ENCODE peak calls at places on chromosomes 1 and 21, in six cellular contexts. H is HCT116, L is activated T-cell treated with anti-CD3 and anti-CD28 coated beads for 1 hour, B is heart left ventricle, U is adrenal gland, M is H9. P is an unnamed sample.
A peak's percentile ranks its signal among the peaks of the same experiment; 100 is the strongest.

GRCh38 chr1:25531082-25531461 is 12.3 kb upstream of the LDLRAP1 start:
- DNase-seq in B (no peak), M (no peak), L (no peak), U (peak; percentile 61), H (no peak), P (no peak)

GRCh38 chr1:54167422-54168139 is 14.8 kb upstream of the CDCP2 start:
- DNase-seq in L (no peak), B (no peak), M (no peak), U (no peak), H (no peak), P (peak; percentile 63)

GRCh38 chr1:242522304-242522945 is 2.1 kb downstream of the PLD5 start:
- DNase-seq in H (no peak), B (no peak), M (no peak), U (no peak), L (no peak), P (no peak)

GRCh38 chr1:162230096-162230495 is 146.6 kb downstream of the SPATA46 start:
- DNase-seq in M (peak; percentile 85), U (peak; percentile 10), L (no peak), H (peak; percentile 24), B (peak; percentile 29), P (no peak)

GRCh38 chr21:40351006-40351405 is 483.8 kb downstream of the PCP4 start:
- DNase-seq in B (no peak), L (no peak), M (no peak), U (no peak), H (no peak), P (no peak)

GRCh38 chr1:154430903-154431302 is 25.8 kb downstream of the IL6R start:
- DNase-seq in H (no peak), U (no peak), L (no peak), B (no peak), M (peak; percentile 55), P (no peak)

GRCh38 chr1:204819495-204819894 is 51.2 kb upstream of the NFASC start:
- DNase-seq in H (no peak), U (no peak), L (no peak), B (no peak), M (no peak), P (no peak)

GRCh38 chr1:197902454-197903195 is at the start of gene C1orf53:
- DNase-seq in M (peak; percentile 89), B (peak; percentile 80), L (peak; percentile 60), U (peak; percentile 89), H (peak; percentile 63), P (no peak)

GRCh38 chr1:2411801-2412394 is 466 bp downstream of the PEX10 start:
- DNase-seq in M (peak; percentile 40), U (no peak), H (no peak), L (peak; percentile 9), B (no peak), P (no peak)

GRCh38 chr21:16084776-16085364 is 355.1 kb downstream of the USP25 start:
- DNase-seq in M (no peak), U (peak; percentile 47), H (no peak), B (peak; percentile 46), L (no peak), P (no peak)

GRCh38 chr1:160773088-160773487 is 22.9 kb upstream of the LY9 start:
- DNase-seq in M (no peak), B (no peak), U (no peak), H (no peak), L (no peak), P (no peak)

GRCh38 chr1:204146309-204146708 is 5.5 kb downstream of the ETNK2 start:
- DNase-seq in U (no peak), L (no peak), B (no peak), H (no peak), M (no peak), P (no peak)

GRCh38 chr1:34984435-34985062 is 598 bp downstream of the TMEM35B start:
- DNase-seq in L (no peak), U (peak; percentile 48), B (peak; percentile 43), H (no peak), M (no peak), P (no peak)

GRCh38 chr1:111204923-111205723 is 4.7 kb upstream of the DENND2D start:
- DNase-seq in B (no peak), L (no peak), M (no peak), U (no peak), H (no peak), P (no peak)

GRCh38 chr21:43827015-43827611 is 37.7 kb downstream of the RRP1 start:
- DNase-seq in L (no peak), B (no peak), M (no peak), U (peak; percentile 72), H (peak; percentile 27), P (no peak)

GRCh38 chr1:54791880-54792522 is 9.1 kb downstream of the TTC22 start:
- DNase-seq in U (no peak), B (no peak), L (no peak), H (peak; percentile 51), M (peak; percentile 65), P (no peak)

GRCh38 chr1:229062135-229062534 is 208.8 kb upstream of the RAB4A start:
- DNase-seq in U (no peak), M (no peak), H (no peak), L (no peak), B (no peak), P (no peak)

GRCh38 chr1:70675737-70676156 is 264.7 kb downstream of the CTH start:
- DNase-seq in B (no peak), L (no peak), M (peak; percentile 71), H (no peak), U (no peak), P (no peak)

GRCh38 chr1:226875641-226876295 is 5.4 kb downstream of the PSEN2 start:
- DNase-seq in B (no peak), U (peak; percentile 72), M (peak; percentile 54), H (peak; percentile 48), L (no peak), P (peak; percentile 55)

GRCh38 chr1:40679165-40679953 is 12.1 kb upstream of the NFYC start:
- DNase-seq in U (no peak), H (no peak), M (no peak), B (no peak), L (no peak), P (no peak)

GRCh38 chr1:12472798-12473551 is 145.0 kb downstream of the DHRS3 start:
- DNase-seq in B (no peak), M (no peak), U (no peak), L (peak; percentile 51), H (no peak), P (no peak)

GRCh38 chr1:244159646-244160045 is 108.6 kb downstream of the ZBTB18 start:
- DNase-seq in M (no peak), H (no peak), L (no peak), U (no peak), B (no peak), P (no peak)

GRCh38 chr1:228009828-228010775 is 3.3 kb downstream of the WNT3A start:
- DNase-seq in H (no peak), U (no peak), M (no peak), B (no peak), L (no peak), P (no peak)

GRCh38 chr1:119752592-119752991 is 16.1 kb downstream of the HMGCS2 start:
- DNase-seq in B (no peak), M (no peak), L (no peak), H (no peak), U (no peak), P (no peak)

GRCh38 chr1:175918364-175918801 is 175.0 kb upstream of the TNR start:
- DNase-seq in H (no peak), B (no peak), M (no peak), U (no peak), L (no peak), P (no peak)

GRCh38 chr1:47547753-47548152 is 109.9 kb downstream of the FOXD2 start:
- DNase-seq in B (no peak), M (no peak), H (no peak), L (no peak), U (no peak), P (no peak)

GRCh38 chr21:45590726-45591618 is 48.7 kb upstream of the SLC19A1 start:
- DNase-seq in U (peak; percentile 23), H (no peak), B (no peak), M (peak; percentile 47), L (no peak), P (no peak)

GRCh38 chr1:33332357-33332789 is 11.5 kb upstream of the A3GALT2 start:
- DNase-seq in U (peak; percentile 79), H (no peak), M (no peak), B (no peak), L (no peak), P (no peak)

GRCh38 chr21:41711416-41712023 is 55.3 kb downstream of the RIPK4 start:
- DNase-seq in L (no peak), B (no peak), U (no peak), M (no peak), H (no peak), P (no peak)

GRCh38 chr1:218616681-218617080 is 271.5 kb downstream of the TGFB2 start:
- DNase-seq in L (no peak), U (no peak), B (no peak), H (no peak), M (no peak), P (no peak)

GRCh38 chr1:91885716-91886506 is at the start of gene TGFBR3:
- DNase-seq in M (peak; percentile 81), L (peak; percentile 69), B (peak; percentile 93), U (peak; percentile 94), H (peak; percentile 56), P (no peak)